ENCODE peak calls at places on chromosomes 5 and 9, in seven cellular contexts. C, J, V, Q, X, W and M are unnamed samples.

GRCh38 chr5:570886-571285 is 41.3 kb upstream of the CEP72 start:
- DNase-seq in C (no peak), J (no peak), V (no peak), Q (peak; percentile 33), X (no peak), W (no peak), M (no peak)

GRCh38 chr9:132409828-132410528 is at the start of gene CFAP77:
- DNase-seq in C (peak; percentile 30), J (no peak), V (peak; percentile 38), Q (peak; percentile 65), X (no peak), W (peak; percentile 61), M (no peak)

GRCh38 chr9:110797611-110798010 is 129.0 kb downstream of the MUSK start:
- DNase-seq in C (no peak), J (no peak), V (peak; percentile 80), Q (no peak), X (no peak), W (no peak), M (no peak)

GRCh38 chr9:87342743-87343142 is 154.9 kb upstream of the DAPK1 start:
- DNase-seq in C (peak; percentile 24), J (peak; percentile 51), V (no peak), Q (no peak), X (no peak), W (peak; percentile 85), M (no peak)

GRCh38 chr9:93184439-93185221 is 691 bp downstream of the WNK2 start:
- DNase-seq in C (peak; percentile 38), J (no peak), V (no peak), Q (no peak), X (no peak), W (peak; percentile 47), M (no peak)

GRCh38 chr9:126307306-126308061 is 19.1 kb upstream of the MVB12B start:
- DNase-seq in C (no peak), J (no peak), V (no peak), Q (no peak), X (no peak), W (no peak), M (no peak)

GRCh38 chr9:111891910-111892499 is 4.6 kb upstream of the UGCG start:
- DNase-seq in C (no peak), J (no peak), V (peak; percentile 52), Q (no peak), X (no peak), W (no peak), M (no peak)

GRCh38 chr9:78676009-78676408 is 379.1 kb downstream of the PSAT1 start:
- DNase-seq in C (no peak), J (no peak), V (no peak), Q (no peak), X (no peak), W (no peak), M (no peak)

GRCh38 chr9:35906923-35907699 is 1.1 kb downstream of the HRCT1 start:
- DNase-seq in C (no peak), J (peak; percentile 86), V (peak; percentile 46), Q (peak; percentile 93), X (no peak), W (peak; percentile 66), M (no peak)
- H3K4me1 ChIP-seq in C (peaks cover 57% of the 10 kb centered on the region), J (peaks cover 47% of the 10 kb centered on the region), V (peaks cover 60% of the 10 kb centered on the region), Q (peaks cover 68% of the 10 kb centered on the region), X (peaks cover 89% of the 10 kb centered on the region), W (peaks cover 43% of the 10 kb centered on the region), M (peaks cover 79% of the 10 kb centered on the region)

GRCh38 chr5:27473300-27474053 is 435.1 kb upstream of the CDH9 start:
- DNase-seq in C (no peak), J (no peak), V (peak; percentile 43), Q (no peak), X (no peak), W (no peak), M (no peak)

GRCh38 chr5:27472875-27473274 is 434.5 kb upstream of the CDH9 start:
- DNase-seq in C (no peak), J (no peak), V (peak; percentile 62), Q (no peak), X (no peak), W (no peak), M (no peak)

GRCh38 chr5:27474054-27474323 is 435.6 kb upstream of the CDH9 start:
- DNase-seq in C (no peak), J (no peak), V (no peak), Q (no peak), X (no peak), W (no peak), M (no peak)

GRCh38 chr5:27474395-27474794 is 436.0 kb upstream of the CDH9 start:
- DNase-seq in C (no peak), J (no peak), V (no peak), Q (no peak), X (no peak), W (no peak), M (no peak)

GRCh38 chr5:27472000-27472763 is 433.8 kb upstream of the CDH9 start:
- DNase-seq in C (peak; percentile 13), J (no peak), V (peak; percentile 96), Q (no peak), X (no peak), W (no peak), M (no peak)
- TF ChIP-seq POLR2A in C (no peak), J (no peak), V (peak; percentile 48), Q (no peak), X (no peak), W (no peak), M (no peak)

DNA sequence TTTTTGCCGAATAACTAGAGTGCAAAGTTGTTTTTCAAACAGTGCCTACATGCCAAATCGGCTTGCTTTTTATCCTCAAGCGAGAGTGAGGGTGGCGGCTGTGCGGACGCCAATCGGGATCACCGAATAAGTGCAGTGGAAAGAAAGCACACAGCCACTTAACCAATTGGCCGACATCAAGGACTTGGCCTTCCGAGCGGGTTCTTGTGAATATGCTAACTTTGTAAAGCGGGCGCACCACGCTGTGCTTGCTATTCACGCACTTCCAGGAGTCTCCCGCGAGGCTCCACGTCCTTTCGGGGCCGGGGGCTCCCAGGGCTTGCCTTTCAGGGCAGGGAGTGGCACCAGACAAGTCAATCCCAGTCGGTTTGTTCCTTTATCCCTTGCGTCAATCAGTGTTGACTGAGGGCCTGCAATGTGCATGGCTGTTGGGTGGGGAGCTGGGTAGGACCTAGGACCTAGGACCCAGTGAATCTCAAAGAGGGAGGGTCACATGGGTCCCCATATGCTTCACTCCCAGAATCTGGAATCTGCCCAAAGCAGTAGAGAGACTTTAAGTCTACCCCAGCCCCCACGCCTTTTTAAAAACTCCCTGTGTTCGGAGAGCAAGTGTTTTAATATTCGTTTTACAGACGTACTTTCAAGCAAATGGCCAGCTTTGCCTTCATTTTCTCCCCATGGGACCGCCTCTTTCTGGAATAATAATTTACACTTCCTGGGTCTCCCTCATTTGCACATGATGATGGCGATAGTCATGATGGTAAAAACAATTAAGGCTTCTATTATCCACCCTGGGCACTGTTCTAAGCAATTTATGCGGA is 2.0 kb upstream of the GCNT4 start:
- DNase-seq in C (peak; percentile 49), J (peak; percentile 37), V (no peak), Q (peak; percentile 74), X (no peak), W (peak; percentile 62), M (no peak)
- H3K4me1 ChIP-seq in C (peaks cover 33% of the 10 kb centered on the region), J (peaks cover 9% of the 10 kb centered on the region), V (peaks cover 16% of the 10 kb centered on the region), Q (peaks cover 23% of the 10 kb centered on the region), X (peaks cover 46% of the 10 kb centered on the region), W (peaks cover 8% of the 10 kb centered on the region), M (peaks cover 38% of the 10 kb centered on the region)

GRCh38 chr9:37902804-37903580 is 935 bp downstream of the SLC25A51 start:
- DNase-seq in C (no peak), J (no peak), V (peak; percentile 22), Q (no peak), X (no peak), W (no peak), M (no peak)

GRCh38 chr9:37904647-37905505 is 949 bp upstream of the SLC25A51 start:
- DNase-seq in C (no peak), J (peak; percentile 34), V (no peak), Q (peak; percentile 64), X (no peak), W (no peak), M (peak; percentile 85)

GRCh38 chr9:37905776-37906175 is 1.8 kb upstream of the SLC25A51 start:
- DNase-seq in C (no peak), J (no peak), V (no peak), Q (peak; percentile 36), X (no peak), W (no peak), M (peak; percentile 80)

GRCh38 chr9:37903581-37903830 is 421 bp downstream of the SLC25A51 start:
- DNase-seq in C (peak; percentile 60), J (no peak), V (no peak), Q (peak; percentile 70), X (no peak), W (no peak), M (no peak)

DNA sequence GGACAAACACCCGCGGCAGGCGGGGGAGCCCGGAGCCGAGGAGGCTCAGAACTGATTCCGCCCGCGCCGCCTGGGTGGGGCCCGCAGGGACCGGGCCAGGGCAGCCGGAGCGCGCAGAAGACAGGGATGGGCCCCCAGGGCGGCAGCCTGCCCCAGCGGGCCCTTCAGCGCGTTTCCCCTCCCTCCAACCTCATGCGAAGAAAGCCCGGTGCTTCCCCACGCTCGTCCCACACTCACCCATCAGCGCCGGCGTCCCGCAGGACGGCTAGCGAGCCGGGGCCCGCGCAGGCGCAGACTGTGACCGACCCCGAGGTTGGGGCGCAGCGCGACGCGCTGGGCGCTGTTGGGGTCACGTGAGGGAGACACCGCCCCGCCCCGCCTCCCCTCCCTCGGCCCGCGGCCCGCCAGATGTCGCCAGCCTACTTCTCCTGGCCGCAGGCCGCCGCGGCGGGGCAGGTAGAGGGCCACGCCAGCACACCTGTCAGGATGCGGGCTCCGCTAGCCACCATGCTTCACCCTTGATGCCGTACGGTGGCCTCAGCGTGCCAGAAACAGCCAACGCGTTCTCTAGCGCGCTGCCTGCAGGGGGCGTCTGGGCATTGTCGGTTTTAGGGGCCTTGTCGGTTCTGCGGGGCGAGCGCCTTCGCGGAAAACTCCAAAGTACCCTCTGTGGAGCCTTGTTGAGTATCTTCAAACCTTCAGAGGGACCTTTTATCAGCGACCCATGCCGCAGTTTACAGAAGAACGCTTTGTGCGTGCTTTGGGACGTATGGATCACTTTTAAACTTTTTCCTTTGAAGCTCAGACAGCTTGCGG is at the start of gene SLC25A51:
- DNase-seq in C (peak; percentile 96), J (peak; percentile 94), V (peak; percentile 94), Q (peak; percentile 97), X (peak; percentile 55), W (peak; percentile 98), M (no peak)
- TF ChIP-seq POLR2A in C (peak; percentile 80), J (peak; percentile 66), V (peak; percentile 64), Q (peak; percentile 54), X (no peak), W (peak; percentile 61), M (no peak)

GRCh38 chr5:140041099-140041491 is 2.0 kb downstream of the NRG2 start:
- DNase-seq in C (no peak), J (no peak), V (no peak), Q (no peak), X (no peak), W (no peak), M (no peak)
- H3K4me1 ChIP-seq in C (peaks cover 37% of the 10 kb centered on the region), J (peaks cover 4% of the 10 kb centered on the region), V (peaks cover 17% of the 10 kb centered on the region), Q (peaks cover 10% of the 10 kb centered on the region), X (peaks cover 51% of the 10 kb centered on the region), W (peaks cover 4% of the 10 kb centered on the region), M (peaks cover 10% of the 10 kb centered on the region)